ENCODE peak calls at places on chromosome 15, in six cellular contexts. F is MM.1S, V is astrocyte of the spinal cord, U is HL-60, X is BE2C, W is neural crest cell. C is an unnamed sample.

GRCh38 chr15:70258369-70259029 is 160.8 kb upstream of the TLE3 start:
- DNase-seq in F (no peak), V (no peak), U (peak; percentile 82), X (no peak), W (no peak), C (no peak)

GRCh38 chr15:90869601-90870353 is 1.4 kb downstream of the FURIN start:
- DNase-seq in F (no peak), V (peak; percentile 92), U (peak; percentile 77), X (no peak), W (peak; percentile 29), C (no peak)

GRCh38 chr15:50128266-50128665 is 9.2 kb upstream of the ATP8B4 start:
- DNase-seq in F (no peak), V (no peak), U (peak; percentile 97), X (peak; percentile 58), W (no peak), C (peak; percentile 44)

GRCh38 chr15:69939513-69940440 is 157.9 kb downstream of the TLE3 start:
- DNase-seq in F (peak; percentile 51), V (no peak), U (no peak), X (no peak), W (peak; percentile 22), C (no peak)

GRCh38 chr15:23403550-23403949 is 43.5 kb downstream of the GOLGA6L2 start:
- DNase-seq in F (no peak), V (no peak), U (no peak), X (no peak), W (no peak), C (no peak)

GRCh38 chr15:58182460-58183163 is 44.4 kb downstream of the AQP9 start:
- DNase-seq in F (peak; percentile 27), V (peak; percentile 31), U (peak; percentile 42), X (peak; percentile 74), W (peak; percentile 37), C (no peak)

GRCh38 chr15:35061171-35062163 is 23.6 kb downstream of the NANOGP8 start:
- DNase-seq in F (no peak), V (no peak), U (no peak), X (no peak), W (no peak), C (no peak)

GRCh38 chr15:58260186-58260910 is 122.2 kb downstream of the AQP9 start:
- DNase-seq in F (no peak), V (no peak), U (no peak), X (no peak), W (no peak), C (no peak)

GRCh38 chr15:99492716-99493115 is 73.1 kb upstream of the MEF2A start:
- DNase-seq in F (no peak), V (no peak), U (no peak), X (no peak), W (no peak), C (no peak)

GRCh38 chr15:31248263-31248662 is 78.4 kb upstream of the KLF13 start:
- DNase-seq in F (no peak), V (no peak), U (no peak), X (no peak), W (no peak), C (no peak)

GRCh38 chr15:38251726-38252480 is 733 bp upstream of the SPRED1 start:
- DNase-seq in F (peak; percentile 90), V (peak; percentile 99), U (peak; percentile 74), X (peak; percentile 96), W (peak; percentile 88), C (peak; percentile 84)

GRCh38 chr15:49876401-49877038 is 242.5 kb downstream of the ATP8B4 start:
- DNase-seq in F (peak; percentile 10), V (no peak), U (no peak), X (no peak), W (no peak), C (no peak)

GRCh38 chr15:45276851-45277250 is 24.8 kb downstream of the SLC28A2 start:
- DNase-seq in F (peak; percentile 19), V (peak; percentile 6), U (peak; percentile 10), X (no peak), W (no peak), C (no peak)

GRCh38 chr15:70185251-70185711 is 87.6 kb upstream of the TLE3 start:
- DNase-seq in F (no peak), V (no peak), U (no peak), X (peak; percentile 92), W (no peak), C (no peak)

GRCh38 chr15:41893422-41894250 is at the start of gene SPTBN5:
- DNase-seq in F (no peak), V (no peak), U (no peak), X (no peak), W (no peak), C (no peak)

GRCh38 chr15:31346367-31347066 is 19.9 kb downstream of the KLF13 start:
- DNase-seq in F (peak; percentile 85), V (no peak), U (no peak), X (no peak), W (no peak), C (no peak)

GRCh38 chr15:39411102-39411989 is 169.5 kb upstream of the THBS1 start:
- DNase-seq in F (peak; percentile 63), V (no peak), U (peak; percentile 90), X (no peak), W (no peak), C (no peak)

GRCh38 chr15:57165992-57166391 is 210.3 kb upstream of the CGNL1 start:
- DNase-seq in F (no peak), V (peak; percentile 32), U (no peak), X (no peak), W (no peak), C (no peak)

GRCh38 chr15:39403674-39404117 is 177.2 kb upstream of the THBS1 start:
- DNase-seq in F (no peak), V (peak; percentile 36), U (no peak), X (no peak), W (no peak), C (no peak)

GRCh38 chr15:67611803-67612369 is 69.4 kb downstream of the MAP2K5 start:
- DNase-seq in F (no peak), V (no peak), U (no peak), X (no peak), W (no peak), C (no peak)

GRCh38 chr15:93152951-93153350 is 63.9 kb upstream of the RGMA start:
- DNase-seq in F (no peak), V (peak; percentile 55), U (no peak), X (no peak), W (no peak), C (no peak)

GRCh38 chr15:63908986-63909385 is 75.2 kb upstream of the HERC1 start:
- DNase-seq in F (no peak), V (no peak), U (no peak), X (peak; percentile 49), W (no peak), C (no peak)

GRCh38 chr15:98164986-98165385 is 204.5 kb downstream of the ARRDC4 start:
- DNase-seq in F (no peak), V (no peak), U (no peak), X (no peak), W (no peak), C (no peak)

GRCh38 chr15:98164573-98164972 is 204.1 kb downstream of the ARRDC4 start:
- DNase-seq in F (no peak), V (no peak), U (no peak), X (no peak), W (no peak), C (no peak)

GRCh38 chr15:98163319-98164030 is 203.0 kb downstream of the ARRDC4 start:
- DNase-seq in F (no peak), V (no peak), U (no peak), X (peak; percentile 14), W (no peak), C (no peak)

GRCh38 chr15:98155356-98155755 is 194.9 kb downstream of the ARRDC4 start:
- DNase-seq in F (no peak), V (no peak), U (no peak), X (no peak), W (no peak), C (no peak)

DNA sequence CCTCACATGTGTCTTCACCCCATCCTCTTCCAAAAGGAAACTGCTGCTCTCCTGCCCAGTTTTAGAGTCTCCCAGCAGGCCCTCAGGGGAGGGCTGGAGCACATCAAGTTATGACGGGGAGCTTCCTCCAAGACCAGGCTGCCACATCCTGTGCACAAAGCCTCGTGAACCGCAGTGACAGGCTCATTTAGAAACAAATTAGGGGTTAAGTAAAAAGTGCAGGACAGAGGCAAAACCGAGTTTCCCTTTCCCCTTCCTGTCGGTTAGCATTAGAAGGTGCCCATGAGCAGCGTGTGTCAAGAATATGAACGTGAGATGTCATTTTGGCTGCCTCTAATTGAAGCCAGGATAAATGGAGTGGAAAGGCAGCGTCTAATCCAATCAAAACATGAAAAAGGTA is 199.7 kb downstream of the ARRDC4 start:
- DNase-seq in F (peak; percentile 68), V (no peak), U (no peak), X (no peak), W (no peak), C (no peak)
- TF ChIP-seq CTCF in F (no peak), V (no peak), U (no peak), X (no peak), W (no peak), C (no peak)

GRCh38 chr15:78242128-78242527 is 7.8 kb upstream of the ACSBG1 start:
- DNase-seq in F (no peak), V (no peak), U (peak; percentile 17), X (peak; percentile 60), W (peak; percentile 51), C (peak; percentile 51)
- TF ChIP-seq CTCF in F (peak; percentile 47), V (peak; percentile 53), U (peak; percentile 48), X (peak; percentile 64), W (peak; percentile 61), C (peak; percentile 65)

GRCh38 chr15:62903437-62903836 is 139.1 kb upstream of the TPM1 start:
- DNase-seq in F (no peak), V (no peak), U (no peak), X (no peak), W (no peak), C (no peak)

GRCh38 chr15:62904511-62904910 is 138.0 kb upstream of the TPM1 start:
- DNase-seq in F (no peak), V (no peak), U (no peak), X (no peak), W (no peak), C (no peak)

GRCh38 chr15:62901916-62902554 is 140.5 kb upstream of the TPM1 start:
- DNase-seq in F (no peak), V (no peak), U (no peak), X (no peak), W (no peak), C (no peak)

GRCh38 chr15:62904041-62904440 is 138.5 kb upstream of the TPM1 start:
- DNase-seq in F (no peak), V (no peak), U (no peak), X (no peak), W (no peak), C (no peak)

GRCh38 chr15:62902821-62903220 is 139.7 kb upstream of the TPM1 start:
- DNase-seq in F (no peak), V (no peak), U (no peak), X (no peak), W (no peak), C (no peak)
- TF ChIP-seq CTCF in F (no peak), V (no peak), U (no peak), X (no peak), W (no peak), C (no peak)

DNA sequence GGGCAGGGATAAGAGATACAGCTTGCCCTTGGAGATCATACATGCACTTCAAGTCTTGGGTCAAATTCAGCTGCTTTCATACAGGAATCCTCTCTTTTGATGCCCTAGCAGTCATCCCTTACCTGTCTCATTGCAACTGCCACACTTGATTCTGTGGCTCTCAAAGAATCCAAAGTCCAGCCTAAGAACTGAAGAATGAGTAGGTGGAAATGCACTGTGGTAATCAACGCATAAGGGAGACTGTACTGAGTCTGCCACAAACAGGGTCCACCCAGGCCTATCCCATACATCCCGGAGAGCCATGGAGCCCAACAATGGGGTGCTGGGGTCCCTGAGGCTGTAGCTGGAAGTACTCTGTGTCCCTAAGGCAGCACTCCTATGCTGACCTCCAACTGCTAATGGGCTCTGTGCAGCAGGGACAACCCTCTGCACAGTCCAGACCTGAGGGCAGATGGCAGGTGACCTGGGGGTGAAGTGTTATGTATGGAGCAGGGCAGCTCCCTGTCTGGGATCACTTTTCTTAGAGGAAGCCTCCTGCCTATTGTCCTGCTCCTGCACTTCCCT is 1.7 kb upstream of the VPS18 start:
- DNase-seq in F (no peak), V (no peak), U (no peak), X (no peak), W (no peak), C (no peak)
- TF ChIP-seq CTCF in F (no peak), V (no peak), U (no peak), X (no peak), W (no peak), C (no peak)

C was measured in dorsolateral prefrontal cortex.